ENCODE peak calls at places on chromosome 6, in six cellular contexts. Z, T, P, W, K and S are unnamed samples.
A peak's percentile ranks its signal among the peaks of the same experiment; 100 is the strongest.

GRCh38 chr6:33634203-33634727 is 13.1 kb downstream of the ITPR3 start:
- DNase-seq in K (peak; percentile 63), W (no peak), T (no peak), Z (no peak), P (peak; percentile 45), S (no peak)

GRCh38 chr6:3406362-3406809 is 50.5 kb downstream of the SLC22A23 start:
- DNase-seq in W (no peak), Z (no peak), P (no peak), K (no peak), T (no peak), S (no peak)

GRCh38 chr6:117496383-117496990 is 14.0 kb downstream of the DCBLD1 start:
- DNase-seq in T (no peak), Z (no peak), K (no peak), P (no peak), W (no peak), S (no peak)

GRCh38 chr6:155580904-155581303 is 125.3 kb upstream of the NOX3 start:
- DNase-seq in K (no peak), W (no peak), P (no peak), Z (no peak), T (no peak), S (no peak)

GRCh38 chr6:52995913-52996685 is 1.0 kb upstream of the GSTA4 start:
- DNase-seq in W (peak; percentile 74), T (peak; percentile 44), P (peak; percentile 50), Z (peak; percentile 10), K (peak; percentile 73), S (no peak)

GRCh38 chr6:160278311-160278710 is 19.7 kb upstream of the SLC22A2 start:
- DNase-seq in P (no peak), W (no peak), T (no peak), Z (no peak), K (no peak), S (no peak)

GRCh38 chr6:159168536-159169192 is 536 bp upstream of the FNDC1 start:
- DNase-seq in K (peak; percentile 91), W (peak; percentile 86), T (peak; percentile 35), Z (no peak), P (peak; percentile 21), S (no peak)

GRCh38 chr6:116030745-116031144 is 29.9 kb downstream of the FRK start:
- DNase-seq in W (no peak), P (no peak), T (no peak), K (no peak), Z (no peak), S (no peak)

GRCh38 chr6:13593103-13593502 is 18.7 kb downstream of the SIRT5 start:
- DNase-seq in P (no peak), W (no peak), Z (no peak), T (no peak), K (no peak), S (no peak)

GRCh38 chr6:155528982-155529453 is 73.4 kb upstream of the NOX3 start:
- DNase-seq in T (peak; percentile 27), K (no peak), P (no peak), Z (no peak), W (no peak), S (no peak)

GRCh38 chr6:134007077-134007476 is 45.3 kb downstream of the SLC2A12 start:
- DNase-seq in K (no peak), Z (no peak), T (no peak), P (no peak), W (no peak), S (no peak)

GRCh38 chr6:131353876-131354275 is 218.6 kb downstream of the AKAP7 start:
- DNase-seq in K (no peak), T (no peak), W (no peak), Z (no peak), P (no peak), S (no peak)

GRCh38 chr6:71913431-71913830 is 27.1 kb downstream of the RIMS1 start:
- DNase-seq in Z (no peak), W (no peak), T (no peak), K (peak; percentile 8), P (no peak), S (no peak)

GRCh38 chr6:48111143-48111506 is at the start of gene PTCHD4:
- DNase-seq in K (peak; percentile 41), W (peak; percentile 76), T (peak; percentile 11), P (no peak), Z (no peak), S (no peak)

GRCh38 chr6:144123836-144124235 is 26.5 kb upstream of the STX11 start:
- DNase-seq in T (no peak), W (no peak), P (no peak), Z (no peak), K (no peak), S (no peak)

GRCh38 chr6:13807691-13808090 is 6.7 kb downstream of the MCUR1 start:
- DNase-seq in P (no peak), Z (no peak), W (no peak), T (no peak), K (no peak), S (no peak)

GRCh38 chr6:161922631-161923119 is 648.8 kb upstream of the AGPAT4 start:
- DNase-seq in P (no peak), W (peak; percentile 65), T (peak; percentile 15), K (peak; percentile 52), Z (no peak), S (no peak)

GRCh38 chr6:45653117-45653883 is 275.6 kb upstream of the SUPT3H start:
- DNase-seq in Z (no peak), T (no peak), K (no peak), W (no peak), P (no peak), S (no peak)

GRCh38 chr6:14865609-14866100 is 380.2 kb upstream of the JARID2 start:
- DNase-seq in K (no peak), P (no peak), W (no peak), Z (no peak), T (no peak), S (no peak)

GRCh38 chr6:19838442-19839236 is 1.5 kb downstream of the ID4 start:
- DNase-seq in Z (no peak), K (peak; percentile 70), W (peak; percentile 74), T (peak; percentile 12), P (no peak), S (no peak)

GRCh38 chr6:39444479-39445019 is 122.0 kb upstream of the KCNK16 start:
- DNase-seq in Z (no peak), W (no peak), P (no peak), K (no peak), T (no peak), S (no peak)

GRCh38 chr6:28948782-28949486 is 25.1 kb upstream of the TRIM27 start:
- DNase-seq in W (no peak), K (no peak), Z (no peak), P (no peak), T (no peak), S (no peak)

GRCh38 chr6:117018771-117019170 is 141.7 kb downstream of the RFX6 start:
- DNase-seq in K (no peak), P (no peak), W (no peak), T (no peak), Z (no peak), S (no peak)

GRCh38 chr6:149233056-149233715 is 84.3 kb upstream of the TAB2 start:
- DNase-seq in P (no peak), Z (peak; percentile 42), K (no peak), T (no peak), W (no peak), S (no peak)

GRCh38 chr6:32752580-32752979 is 10.8 kb downstream of the HLA-DQB2 start:
- DNase-seq in W (no peak), K (no peak), P (no peak), T (no peak), Z (no peak), S (no peak)

GRCh38 chr6:53701333-53702073 is 35.9 kb upstream of the KLHL31 start:
- DNase-seq in Z (no peak), K (no peak), W (no peak), T (no peak), P (no peak), S (no peak)

GRCh38 chr6:11682525-11682924 is 96.1 kb downstream of the ADTRP start:
- DNase-seq in Z (no peak), W (no peak), T (no peak), K (no peak), P (no peak), S (no peak)

GRCh38 chr6:32580593-32580992 is 9.1 kb downstream of the HLA-DRB1 start:
- DNase-seq in P (no peak), T (no peak), Z (no peak), K (no peak), W (no peak), S (no peak)

GRCh38 chr6:168711049-168711640 is 270.2 kb downstream of the SMOC2 start:
- DNase-seq in T (no peak), K (no peak), P (no peak), Z (no peak), W (no peak), S (no peak)

GRCh38 chr6:53358440-53359087 is 9.8 kb upstream of the ELOVL5 start:
- DNase-seq in P (no peak), Z (no peak), K (no peak), T (no peak), W (no peak), S (no peak)

GRCh38 chr6:43673444-43674063 is 14.0 kb downstream of the MRPS18A start:
- DNase-seq in K (no peak), Z (no peak), T (no peak), W (no peak), P (no peak), S (no peak)

GRCh38 chr6:46949662-46950280 is 28.0 kb upstream of the ADGRF5 start:
- DNase-seq in Z (no peak), T (peak; percentile 82), P (no peak), W (no peak), K (no peak), S (no peak)
- H3K27ac ChIP-seq in Z (no peak overlapping the region), T (peak overlapping the region; percentile 88), P (no peak overlapping the region), W (no peak overlapping the region), K (no peak overlapping the region), S (no peak overlapping the region)

DNA sequence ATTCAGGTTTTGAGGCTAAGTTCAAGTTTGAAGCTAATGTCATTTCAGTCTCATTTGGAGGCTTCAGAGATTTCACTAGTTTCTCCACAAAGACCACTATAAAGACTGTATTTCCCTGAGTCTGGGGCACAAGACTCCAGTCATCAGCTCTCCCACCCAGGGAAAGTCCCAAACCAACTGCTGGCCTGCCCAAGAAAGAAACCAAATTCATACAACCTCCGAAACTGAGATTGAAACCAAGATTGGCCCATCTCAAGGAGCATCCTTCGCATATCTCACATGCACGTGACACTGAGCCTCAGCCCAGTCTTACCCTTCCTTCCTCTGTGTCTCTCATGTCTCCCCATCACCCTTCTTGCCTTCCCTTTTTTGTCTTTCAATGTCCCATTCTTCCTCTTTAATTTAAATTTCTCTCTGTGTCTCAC is 3.5 kb upstream of the LTA start:
- DNase-seq in T (no peak), K (no peak), P (no peak), W (no peak), Z (peak; percentile 33), S (no peak)
- H3K27ac ChIP-seq in T (no peak overlapping the region), K (no peak overlapping the region), P (no peak overlapping the region), W (no peak overlapping the region), Z (peak overlapping the region; percentile 78), S (no peak overlapping the region)

GRCh38 chr6:126040826-126041225 is 54.5 kb downstream of the TRMT11 start:
- DNase-seq in T (no peak), K (no peak), Z (no peak), P (no peak), W (no peak), S (no peak)
- H3K27ac ChIP-seq in T (no peak overlapping the region), K (no peak overlapping the region), Z (no peak overlapping the region), P (no peak overlapping the region), W (no peak overlapping the region), S (no peak overlapping the region)

DNA sequence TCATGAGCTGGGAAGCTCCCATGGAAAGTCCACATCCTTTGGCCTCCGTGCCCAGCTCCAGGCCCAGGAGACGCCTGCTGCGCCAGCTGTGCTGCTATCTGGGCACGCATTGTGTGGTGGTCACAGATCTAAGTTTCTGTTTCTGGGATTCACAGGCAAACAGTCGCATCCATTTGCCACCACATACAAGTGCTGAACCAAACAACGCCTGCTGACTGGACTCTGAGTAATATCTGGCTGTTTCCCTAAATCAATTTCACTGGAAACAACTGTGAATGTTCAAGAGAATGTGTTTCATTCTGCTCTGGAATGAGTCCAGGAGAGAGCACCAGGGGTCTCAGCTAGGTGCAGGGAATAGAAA is 45.5 kb downstream of the IRF4 start:
- DNase-seq in T (no peak), P (no peak), Z (no peak), K (no peak), W (no peak), S (no peak)
- H3K27ac ChIP-seq in T (peak overlapping the region; percentile 19), P (no peak overlapping the region), Z (no peak overlapping the region), K (no peak overlapping the region), W (no peak overlapping the region), S (no peak overlapping the region)